ENCODE peak calls at places on chromosomes 16 and 17, in eight cellular contexts. B is GM23338, R is Karpas-422, E is GM23248, J is PC-9, L is MM.1S, G is PC-3, C is HCT116. A is an unnamed sample.

GRCh38 chr17:42153919-42154491 is 784 bp downstream of the RAB5C start:
- DNase-seq in B (peak; percentile 41), R (peak; percentile 66), E (peak; percentile 57), J (no peak), L (no peak), G (no peak), C (no peak), A (no peak)

GRCh38 chr16:21001262-21001661 is 100.7 kb downstream of the LYRM1 start:
- DNase-seq in B (peak; percentile 80), R (peak; percentile 74), E (peak; percentile 35), J (no peak), L (peak; percentile 17), G (peak; percentile 13), C (peak; percentile 38), A (peak; percentile 13)

GRCh38 chr16:8863594-8864424 is 5.0 kb downstream of the CARHSP1 start:
- DNase-seq in B (peak; percentile 51), R (peak; percentile 67), E (peak; percentile 48), J (no peak), L (no peak), G (no peak), C (no peak), A (no peak)

GRCh38 chr16:81610144-81610842 is 165.7 kb downstream of the CMIP start:
- DNase-seq in B (no peak), R (no peak), E (peak; percentile 97), J (no peak), L (no peak), G (peak; percentile 42), C (no peak), A (no peak)

GRCh38 chr16:1771072-1771863 is at the start of gene NME3:
- DNase-seq in B (peak; percentile 71), R (peak; percentile 91), E (peak; percentile 85), J (peak; percentile 46), L (peak; percentile 69), G (peak; percentile 58), C (no peak), A (peak; percentile 77)

GRCh38 chr17:862584-862983 is 80.4 kb downstream of the MRM3 start:
- DNase-seq in B (no peak), R (no peak), E (no peak), J (no peak), L (no peak), G (no peak), C (no peak), A (no peak)

GRCh38 chr16:24851700-24852099 is 5.9 kb downstream of the SLC5A11 start:
- DNase-seq in B (no peak), R (no peak), E (peak; percentile 61), J (no peak), L (no peak), G (peak; percentile 48), C (no peak), A (no peak)

GRCh38 chr16:79554912-79555311 is 45.6 kb downstream of the MAF start:
- DNase-seq in B (no peak), R (no peak), E (no peak), J (no peak), L (no peak), G (no peak), C (no peak), A (no peak)

GRCh38 chr16:66714659-66715307 is 18.2 kb upstream of the CMTM4 start:
- DNase-seq in B (no peak), R (no peak), E (no peak), J (no peak), L (no peak), G (no peak), C (no peak), A (no peak)

GRCh38 chr17:2233441-2233947 is 70.1 kb downstream of the SMG6 start:
- DNase-seq in B (no peak), R (no peak), E (peak; percentile 78), J (no peak), L (no peak), G (no peak), C (no peak), A (no peak)

GRCh38 chr16:3511286-3512180 is 10.7 kb downstream of the CLUAP1 start:
- DNase-seq in B (no peak), R (no peak), E (no peak), J (no peak), L (no peak), G (no peak), C (no peak), A (no peak)

GRCh38 chr16:80947239-80947638 is 59.4 kb downstream of the CMC2 start:
- DNase-seq in B (no peak), R (no peak), E (no peak), J (no peak), L (no peak), G (no peak), C (no peak), A (no peak)

GRCh38 chr17:77280304-77280910 is 139.6 kb downstream of the SEC14L1 start:
- DNase-seq in B (peak; percentile 50), R (no peak), E (peak; percentile 89), J (peak; percentile 71), L (peak; percentile 29), G (peak; percentile 96), C (peak; percentile 68), A (no peak)

GRCh38 chr17:40480501-40481003 is 20.9 kb downstream of the TNS4 start:
- DNase-seq in B (no peak), R (no peak), E (peak; percentile 89), J (no peak), L (no peak), G (peak; percentile 34), C (no peak), A (peak; percentile 67)

GRCh38 chr17:73323622-73324455 is 12.0 kb upstream of the CDC42EP4 start:
- DNase-seq in B (no peak), R (no peak), E (peak; percentile 71), J (no peak), L (no peak), G (no peak), C (no peak), A (no peak)

GRCh38 chr17:69593716-69594115 is 179.2 kb downstream of the MAP2K6 start:
- DNase-seq in B (no peak), R (peak; percentile 1), E (no peak), J (no peak), L (no peak), G (no peak), C (no peak), A (no peak)
- H3K9me2 ChIP-seq in B (peaks cover 7% of the 10 kb centered on the region), R (no peaks in the 10 kb centered on the region), E (no peaks in the 10 kb centered on the region), J (no peaks in the 10 kb centered on the region), L (no peaks in the 10 kb centered on the region), G (no peaks in the 10 kb centered on the region), C (no peaks in the 10 kb centered on the region), A (no peaks in the 10 kb centered on the region)

GRCh38 chr17:62720126-62720850 is 87.8 kb downstream of the MARCHF10 start:
- DNase-seq in B (peak; percentile 66), R (peak; percentile 72), E (no peak), J (peak; percentile 42), L (no peak), G (peak; percentile 64), C (no peak), A (no peak)
- H3K27ac ChIP-seq in B (no peak overlapping the region), R (no peak overlapping the region), E (no peak overlapping the region), J (no peak overlapping the region), L (no peak overlapping the region), G (no peak overlapping the region), C (no peak overlapping the region), A (no peak overlapping the region)

DNA sequence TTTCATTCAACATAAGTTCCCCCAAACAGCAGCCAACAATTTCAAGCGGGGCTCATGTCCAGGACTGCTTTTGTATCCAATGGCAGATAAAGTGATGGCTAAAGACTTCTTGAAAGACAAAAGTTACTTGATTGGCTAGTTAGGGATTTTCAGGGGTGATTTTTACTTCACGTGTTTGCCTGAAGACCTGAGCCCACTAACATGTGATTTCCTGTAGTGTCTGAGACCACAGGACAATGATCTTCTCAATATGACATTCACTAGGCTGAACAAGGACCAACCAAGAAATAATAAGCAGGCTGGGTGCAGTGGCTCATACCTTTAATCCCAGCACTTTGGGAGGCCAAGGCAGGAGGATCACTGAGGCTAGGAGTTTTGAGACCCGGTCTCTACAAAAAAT is 10.4 kb downstream of the TVP23A start:
- DNase-seq in B (no peak), R (no peak), E (no peak), J (no peak), L (no peak), G (no peak), C (no peak), A (no peak)
- H3K4me1 ChIP-seq in B (no peaks in the 10 kb centered on the region), R (peaks cover 30% of the 10 kb centered on the region), E (no peaks in the 10 kb centered on the region), J (no peaks in the 10 kb centered on the region), L (peaks cover 14% of the 10 kb centered on the region), G (no peaks in the 10 kb centered on the region), C (no peaks in the 10 kb centered on the region), A (peaks cover 46% of the 10 kb centered on the region)

DNA sequence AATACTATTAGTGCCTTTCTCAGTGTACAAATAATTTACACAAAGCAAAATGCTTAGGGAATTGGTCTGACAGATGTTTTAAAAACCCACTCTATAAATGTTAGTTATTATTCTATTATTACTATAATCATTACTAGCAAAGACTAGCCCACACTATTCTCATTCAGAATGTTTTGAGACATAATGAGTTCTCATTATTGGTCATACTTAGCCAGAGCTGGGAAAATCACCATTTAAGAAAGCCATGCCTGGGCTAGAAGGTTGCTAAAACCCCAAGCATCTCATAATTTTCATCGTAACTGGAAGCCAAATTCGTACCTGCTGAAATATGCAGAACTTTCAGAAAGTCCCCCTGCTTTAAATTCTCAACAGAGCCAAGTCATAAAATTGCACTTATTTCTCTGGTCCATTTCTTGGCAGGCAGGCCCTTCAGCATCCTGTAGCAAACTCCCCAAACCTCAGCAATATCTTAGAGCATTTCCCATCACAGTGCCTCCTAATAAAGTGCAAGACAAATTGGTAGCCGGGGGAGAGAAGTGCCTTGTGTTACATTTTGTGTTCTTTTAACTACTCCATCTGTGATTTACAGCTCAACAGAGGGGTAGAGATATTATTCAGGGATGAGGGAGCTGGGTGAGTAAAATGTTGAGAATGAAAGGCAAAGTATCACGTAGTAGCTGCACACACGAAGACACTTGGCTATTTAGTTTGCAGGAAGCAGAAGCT is 79.8 kb upstream of the ADAMTS18 start:
- DNase-seq in B (no peak), R (no peak), E (no peak), J (no peak), L (no peak), G (no peak), C (no peak), A (no peak)
- H3K9me2 ChIP-seq in B (peaks cover 6% of the 10 kb centered on the region), R (no peaks in the 10 kb centered on the region), E (no peaks in the 10 kb centered on the region), J (peaks cover 7% of the 10 kb centered on the region), L (no peaks in the 10 kb centered on the region), G (no peaks in the 10 kb centered on the region), C (no peaks in the 10 kb centered on the region), A (no peaks in the 10 kb centered on the region)

GRCh38 chr16:50246299-50247122 is 19.8 kb upstream of the ADCY7 start:
- DNase-seq in B (peak; percentile 66), R (peak; percentile 35), E (peak; percentile 43), J (no peak), L (no peak), G (no peak), C (no peak), A (no peak)
- H3K27ac ChIP-seq in B (no peak overlapping the region), R (no peak overlapping the region), E (no peak overlapping the region), J (peak overlapping the region; percentile 17), L (no peak overlapping the region), G (no peak overlapping the region), C (peak overlapping the region; percentile 46), A (no peak overlapping the region)

A was measured in OCI-LY7.